ENCODE peak calls at places on chromosomes 6 and 20, in ten cellular contexts. J is brain microvascular endothelial cell; L is T-helper 1 cell; W is activated T-cell treated with anti-CD3 and anti-CD28 coated beads for 1 hour; Y is stimulated activated CD4-positive, alpha-beta T cell treated with anti-CD3 and anti-CD28 coated beads, Interleukin-1b, Interleukin-23, amount 100 ng/mL, for 4 hours; K is DMS153; A is RCC 7860; S is NCI-H2171 treated with DMSO at 0.1 percent for 48 hours; O is CMK; T is HuH-7. B is an unnamed sample.

GRCh38 chr6:54813901-54814300 is 32.7 kb upstream of the FAM83B start:
- DNase-seq in K (no peak), S (no peak), T (no peak), W (no peak), A (no peak), O (no peak), Y (no peak), L (no peak), J (no peak), B (no peak)

GRCh38 chr6:30185846-30186484 is 22.6 kb downstream of the TRIM15 start:
- DNase-seq in K (no peak), O (no peak), Y (no peak), T (no peak), L (no peak), J (no peak), A (no peak), S (no peak), W (no peak), B (no peak)

GRCh38 chr20:11881453-11881852 is 36.2 kb upstream of the BTBD3 start:
- DNase-seq in S (no peak), K (no peak), L (no peak), T (no peak), J (no peak), O (no peak), Y (no peak), A (no peak), W (no peak), B (no peak)

GRCh38 chr6:75130784-75131183 is 75.1 kb downstream of the COL12A1 start:
- DNase-seq in A (no peak), K (no peak), O (no peak), L (no peak), W (no peak), Y (no peak), S (no peak), J (no peak), T (no peak), B (no peak)

GRCh38 chr6:144197919-144198318 is 47.6 kb downstream of the STX11 start:
- DNase-seq in T (no peak), J (no peak), K (no peak), O (no peak), A (peak), W (no peak), S (no peak), Y (no peak), L (no peak), B (no peak)

GRCh38 chr6:31805939-31806469 is 762 bp downstream of the LSM2 start:
- DNase-seq in Y (no peak), A (no peak), S (no peak), T (no peak), L (no peak), J (no peak), K (no peak), W (no peak), O (no peak), B (no peak)

GRCh38 chr6:105900120-105900937 is 185.8 kb upstream of the PRDM1 start:
- DNase-seq in T (no peak), Y (no peak), O (no peak), W (no peak), J (peak), K (no peak), A (no peak), L (no peak), S (no peak), B (no peak)

GRCh38 chr20:47188540-47188939 is 168.0 kb downstream of the ZMYND8 start:
- DNase-seq in J (no peak), S (no peak), O (no peak), A (no peak), Y (no peak), T (no peak), K (no peak), L (no peak), W (no peak), B (no peak)

GRCh38 chr20:34834459-34834893 is 9.0 kb upstream of the NCOA6 start:
- DNase-seq in W (no peak), T (peak), Y (no peak), J (no peak), L (no peak), K (peak), S (peak), O (no peak), A (peak), B (no peak)

GRCh38 chr6:113184291-113184690 is 672.9 kb upstream of the MARCKS start:
- DNase-seq in A (peak), K (no peak), T (no peak), W (no peak), Y (no peak), L (no peak), J (peak), O (no peak), S (no peak), B (no peak)

GRCh38 chr6:158437571-158437970 is 122.3 kb upstream of the TMEM181 start:
- DNase-seq in J (no peak), O (no peak), K (no peak), T (no peak), L (no peak), S (no peak), W (no peak), Y (no peak), A (no peak), B (no peak)

GRCh38 chr6:170151235-170152110 is 139.4 kb downstream of the DLL1 start:
- DNase-seq in Y (no peak), J (no peak), W (no peak), O (no peak), A (no peak), S (peak), L (no peak), T (no peak), K (no peak), B (no peak)

GRCh38 chr6:36610576-36611336 is 16.6 kb downstream of the SRSF3 start:
- DNase-seq in L (no peak), T (no peak), K (no peak), Y (no peak), J (no peak), S (peak), W (no peak), A (no peak), O (no peak), B (no peak)

GRCh38 chr6:29516108-29516507 is 28.4 kb upstream of the MAS1L start:
- DNase-seq in T (no peak), L (no peak), K (peak), O (no peak), S (no peak), Y (no peak), A (peak), J (peak), W (peak), B (no peak)

GRCh38 chr20:47724398-47724797 is 60.9 kb downstream of the SULF2 start:
- DNase-seq in O (no peak), A (no peak), J (no peak), K (no peak), T (no peak), S (no peak), Y (no peak), L (no peak), W (no peak), B (no peak)

GRCh38 chr6:133243723-133244122 is 2.6 kb downstream of the EYA4 start:
- DNase-seq in J (no peak), O (no peak), Y (no peak), S (no peak), K (no peak), A (no peak), W (no peak), L (no peak), T (no peak), B (no peak)

GRCh38 chr6:152112503-152113261 is 305.2 kb downstream of the ESR1 start:
- DNase-seq in L (no peak), T (no peak), O (no peak), W (no peak), J (no peak), A (no peak), Y (no peak), S (no peak), K (peak), B (no peak)

GRCh38 chr20:32461836-32462600 is 103.9 kb downstream of the ASXL1 start:
- DNase-seq in O (no peak), W (no peak), K (no peak), A (no peak), S (no peak), Y (no peak), L (no peak), T (no peak), J (no peak), B (no peak)

GRCh38 chr6:85192186-85192585 is 257.7 kb upstream of the NT5E start:
- DNase-seq in Y (no peak), S (no peak), K (no peak), T (no peak), A (no peak), O (no peak), L (no peak), W (no peak), J (peak), B (no peak)

GRCh38 chr6:16276991-16277981 is 38.9 kb downstream of the GMPR start:
- DNase-seq in Y (no peak), O (no peak), W (no peak), J (peak), A (peak), L (no peak), K (peak), S (peak), T (peak), B (no peak)

GRCh38 chr20:44181611-44182010 is 5.4 kb downstream of the JPH2 start:
- DNase-seq in S (no peak), J (no peak), K (peak), A (no peak), O (no peak), L (no peak), Y (no peak), W (no peak), T (no peak), B (no peak)

GRCh38 chr6:113481910-113482309 is 375.2 kb upstream of the MARCKS start:
- DNase-seq in W (no peak), T (no peak), L (no peak), K (no peak), J (no peak), A (no peak), O (no peak), Y (no peak), S (no peak), B (no peak)

GRCh38 chr20:40568200-40568599 is 120.8 kb downstream of the MAFB start:
- DNase-seq in K (no peak), W (no peak), J (no peak), O (no peak), S (no peak), Y (no peak), T (no peak), A (no peak), L (no peak), B (no peak)

GRCh38 chr20:54063998-54064676 is 6.3 kb downstream of the BCAS1 start:
- DNase-seq in A (no peak), O (no peak), Y (peak), L (no peak), S (no peak), J (no peak), K (no peak), W (peak), T (no peak), B (no peak)

GRCh38 chr6:132392792-132393191 is 8.5 kb downstream of the MOXD1 start:
- DNase-seq in W (no peak), T (peak), O (no peak), J (no peak), L (no peak), A (peak), S (no peak), Y (no peak), K (no peak), B (no peak)

GRCh38 chr6:39153766-39154397 is 38.9 kb upstream of the SAYSD1 start:
- DNase-seq in S (no peak), K (no peak), W (no peak), J (no peak), A (no peak), Y (no peak), O (no peak), L (no peak), T (no peak), B (no peak)

GRCh38 chr6:19757036-19757435 is 80.1 kb upstream of the ID4 start:
- DNase-seq in Y (no peak), W (no peak), S (no peak), L (no peak), K (no peak), T (no peak), O (no peak), J (no peak), A (peak), B (no peak)

GRCh38 chr6:92352130-92352529 is 1067.2 kb downstream of the EPHA7 start:
- DNase-seq in O (no peak), K (no peak), W (no peak), J (no peak), T (no peak), A (no peak), Y (no peak), S (no peak), L (no peak), B (no peak)

GRCh38 chr20:461254-462198 is 807 bp downstream of the TBC1D20 start:
- DNase-seq in J (peak), K (no peak), L (peak), O (no peak), W (peak), T (peak), A (peak), S (peak), Y (peak), B (peak)

B was measured in T-helper 9 cell.